ENCODE peak calls at places on chromosome 2, in seven cellular contexts. L is activated naive CD4-positive, alpha-beta T cell treated with anti-CD3 and anti-CD28 coated beads, Interleukin-2, amount 10 ng/mL, durations not matched to agents 7 days and 5 days; N is CD8-positive, alpha-beta memory T cell; A is gastrocnemius medialis; C is AG08395; E is GM20000; H is amniotic stem cell. I is an unnamed sample.

GRCh38 chr2:10658041-10658913 is 31.5 kb downstream of the NOL10 start:
- DNase-seq in L (no peak), N (no peak), A (no peak), C (peak), E (no peak), H (peak), I (no peak)

GRCh38 chr2:194725169-194725568 is 931.9 kb upstream of the SLC39A10 start:
- DNase-seq in L (no peak), N (no peak), A (no peak), C (no peak), E (no peak), H (no peak), I (no peak)

GRCh38 chr2:137857871-137858270 is 106.4 kb upstream of the HNMT start:
- DNase-seq in L (no peak), N (no peak), A (no peak), C (no peak), E (no peak), H (no peak), I (no peak)

GRCh38 chr2:42828487-42829416 is 36.4 kb upstream of the HAAO start:
- DNase-seq in L (peak), N (peak), A (peak), C (peak), E (peak), H (no peak), I (peak)

GRCh38 chr2:207835805-207836204 is 66.1 kb upstream of the FZD5 start:
- DNase-seq in L (no peak), N (no peak), A (no peak), C (no peak), E (no peak), H (no peak), I (no peak)

GRCh38 chr2:18435425-18436037 is 124.9 kb downstream of the RDH14 start:
- DNase-seq in L (no peak), N (peak), A (no peak), C (peak), E (no peak), H (no peak), I (no peak)

GRCh38 chr2:11495844-11496271 is 29.9 kb upstream of the E2F6 start:
- DNase-seq in L (no peak), N (no peak), A (no peak), C (no peak), E (no peak), H (no peak), I (no peak)

GRCh38 chr2:109333414-109334194 is 204.6 kb downstream of the SH3RF3 start:
- DNase-seq in L (no peak), N (no peak), A (no peak), C (no peak), E (no peak), H (no peak), I (no peak)

GRCh38 chr2:171307560-171307959 is 126.2 kb downstream of the METTL8 start:
- DNase-seq in L (no peak), N (no peak), A (no peak), C (no peak), E (peak), H (no peak), I (no peak)

GRCh38 chr2:184611221-184612085 is 13.1 kb downstream of the ZNF804A start:
- DNase-seq in L (no peak), N (no peak), A (no peak), C (peak), E (no peak), H (peak), I (no peak)

GRCh38 chr2:2686228-2686627 is 355.2 kb upstream of the MYT1L start:
- DNase-seq in L (peak), N (peak), A (no peak), C (no peak), E (no peak), H (no peak), I (no peak)

GRCh38 chr2:153872311-153873061 is 764 bp downstream of the GALNT13 start:
- DNase-seq in L (no peak), N (no peak), A (no peak), C (no peak), E (no peak), H (no peak), I (no peak)